ENCODE peak calls at places on chromosomes 5 and 9, in nine cellular contexts. V is mesothelial cell of epicardium, P is keratinocyte, I is heart right ventricle, L is Calu3, K is dorsolateral prefrontal cortex, D is endodermal cell, T is fibroblast of mammary gland, F is left lung. J is an unnamed sample.

GRCh38 chr5:95352686-95353085 is 38.5 kb upstream of the FAM81B start:
- DNase-seq in V (no peak), P (no peak), I (no peak), L (no peak), K (peak), D (no peak), T (no peak), F (no peak), J (no peak)

GRCh38 chr9:89502038-89502601 is 4.2 kb upstream of the SEMA4D start:
- DNase-seq in V (no peak), P (no peak), I (no peak), L (no peak), K (no peak), D (no peak), T (no peak), F (no peak), J (no peak)

GRCh38 chr5:170262061-170262764 is 29.4 kb downstream of the C5orf58 start:
- DNase-seq in V (no peak), P (no peak), I (no peak), L (no peak), K (no peak), D (no peak), T (no peak), F (no peak), J (no peak)

GRCh38 chr5:72817639-72818266 is 1.3 kb downstream of the TNPO1 start:
- DNase-seq in V (no peak), P (no peak), I (no peak), L (no peak), K (no peak), D (no peak), T (peak), F (no peak), J (no peak)

GRCh38 chr5:143176048-143176447 is 227.4 kb downstream of the NR3C1 start:
- DNase-seq in V (no peak), P (no peak), I (no peak), L (no peak), K (no peak), D (no peak), T (no peak), F (no peak), J (no peak)

GRCh38 chr9:20996809-20997208 is 34.6 kb downstream of the HACD4 start:
- DNase-seq in V (no peak), P (no peak), I (no peak), L (no peak), K (no peak), D (no peak), T (no peak), F (no peak), J (no peak)

GRCh38 chr5:124309241-124309977 is 437.0 kb downstream of the ZNF608 start:
- DNase-seq in V (no peak), P (no peak), I (no peak), L (no peak), K (no peak), D (peak), T (no peak), F (no peak), J (no peak)

GRCh38 chr5:27568811-27569210 is 530.4 kb upstream of the CDH9 start:
- DNase-seq in V (no peak), P (no peak), I (no peak), L (no peak), K (no peak), D (no peak), T (peak), F (no peak), J (no peak)

GRCh38 chr9:87834357-87834756 is 48.3 kb upstream of the SPATA31E1 start:
- DNase-seq in V (no peak), P (no peak), I (no peak), L (peak), K (no peak), D (peak), T (no peak), F (no peak), J (no peak)

GRCh38 chr9:89400398-89401116 is 82.3 kb downstream of the SECISBP2 start:
- DNase-seq in V (no peak), P (no peak), I (no peak), L (no peak), K (no peak), D (no peak), T (no peak), F (no peak), J (peak)

GRCh38 chr5:78361226-78361993 is 993 bp downstream of the SCAMP1 start:
- DNase-seq in V (no peak), P (peak), I (peak), L (peak), K (peak), D (peak), T (peak), F (no peak), J (no peak)

GRCh38 chr5:67752357-67752708 is 463.2 kb upstream of the PIK3R1 start:
- DNase-seq in V (no peak), P (no peak), I (no peak), L (no peak), K (no peak), D (no peak), T (no peak), F (peak), J (no peak)
- TF ChIP-seq CTCF in V (no peak), P (no peak), I (no peak), L (no peak), K (no peak), D (no peak), T (no peak), F (no peak), J (no peak)

DNA sequence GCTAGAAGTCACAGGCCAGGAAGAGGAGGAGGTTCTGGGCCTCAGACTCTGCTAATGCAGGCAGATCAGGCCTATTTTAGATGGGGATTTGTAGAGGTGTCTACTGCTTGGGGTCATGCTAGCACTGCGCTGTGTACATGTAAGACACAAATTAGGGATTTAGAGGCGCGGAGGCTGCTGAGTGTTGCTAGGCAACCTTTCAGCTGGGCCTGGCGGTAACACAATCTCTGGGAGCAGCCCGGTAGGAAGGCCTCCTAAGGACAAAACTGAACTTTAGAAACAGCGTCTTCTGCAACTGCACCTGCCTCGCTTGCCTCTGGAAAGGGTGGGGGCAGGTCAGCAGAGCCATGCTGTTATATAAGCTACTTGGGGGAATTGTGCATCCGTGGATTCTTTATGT is 147.9 kb downstream of the MACROH2A1 start:
- DNase-seq in V (no peak), P (no peak), I (no peak), L (no peak), K (no peak), D (peak), T (no peak), F (no peak), J (no peak)
- TF ChIP-seq CTCF in V (no peak), P (no peak), I (no peak), L (no peak), K (no peak), D (no peak), T (no peak), F (no peak), J (no peak)

GRCh38 chr9:18017136-18017535 is 438.3 kb downstream of the SH3GL2 start:
- DNase-seq in V (no peak), P (no peak), I (no peak), L (no peak), K (no peak), D (no peak), T (no peak), F (no peak), J (no peak)
- TF ChIP-seq CTCF in V (no peak), P (no peak), I (no peak), L (no peak), K (no peak), D (peak), T (no peak), F (no peak), J (no peak)

DNA sequence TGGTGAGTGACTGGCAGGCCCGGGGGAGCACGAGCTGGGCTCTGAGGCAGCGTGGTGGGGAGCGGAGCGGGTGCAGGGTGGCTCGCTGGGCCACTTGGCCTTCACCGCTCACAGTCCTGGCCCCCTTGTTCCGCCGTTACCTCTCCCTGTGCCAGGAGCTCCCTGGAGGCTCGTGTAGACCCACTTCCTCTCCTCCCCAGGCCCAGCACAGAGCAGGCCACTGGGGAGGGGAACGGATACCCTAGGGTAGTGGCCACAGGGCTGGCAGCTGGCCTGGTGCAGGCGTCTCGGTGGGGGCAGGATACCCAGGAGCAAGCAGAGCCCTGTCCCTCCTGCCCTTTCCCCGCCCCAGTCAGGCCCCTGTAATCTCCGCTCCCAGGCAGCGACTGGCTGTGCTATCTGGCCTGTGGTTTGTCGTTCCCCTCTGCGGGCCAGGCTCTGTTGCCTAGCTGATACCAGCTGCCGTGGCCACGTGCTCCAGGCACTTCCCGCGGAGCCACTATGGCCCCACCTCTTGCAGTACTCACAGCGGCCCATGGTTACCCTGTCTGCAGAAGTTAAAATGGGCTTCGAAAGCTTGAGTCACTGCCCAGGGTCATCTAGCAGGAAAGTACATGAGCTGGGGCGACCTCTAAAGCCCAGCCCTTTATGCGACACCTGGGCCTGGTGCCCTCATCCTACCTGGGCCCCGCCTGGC is 11.6 kb upstream of the DOLPP1 start:
- DNase-seq in V (no peak), P (no peak), I (peak), L (no peak), K (no peak), D (peak), T (no peak), F (peak), J (peak)
- TF ChIP-seq CTCF in V (no peak), P (no peak), I (no peak), L (no peak), K (no peak), D (no peak), T (no peak), F (no peak), J (no peak)

DNA sequence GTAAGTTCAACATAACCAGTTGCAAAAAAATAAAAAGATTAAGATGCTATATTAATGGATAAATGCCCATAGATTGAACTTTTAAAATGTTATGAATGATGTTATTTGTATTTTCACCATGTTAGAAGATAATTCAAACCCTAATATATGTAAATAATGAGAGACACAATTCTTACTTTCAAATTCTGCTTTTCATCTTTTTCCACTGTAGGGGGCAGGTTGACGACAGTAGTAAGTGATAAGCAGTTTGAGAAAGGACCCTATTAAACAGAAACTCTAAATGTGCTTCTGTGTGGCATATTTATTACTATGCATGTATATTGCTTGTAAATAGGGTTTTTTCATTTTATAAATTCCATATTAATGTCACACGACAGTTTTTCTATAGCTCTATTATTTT is 591.1 kb downstream of the SEMA5A start:
- DNase-seq in V (no peak), P (no peak), I (no peak), L (no peak), K (no peak), D (no peak), T (peak), F (no peak), J (no peak)
- TF ChIP-seq CTCF in V (no peak), P (no peak), I (peak), L (no peak), K (no peak), D (peak), T (peak), F (no peak), J (no peak)

DNA sequence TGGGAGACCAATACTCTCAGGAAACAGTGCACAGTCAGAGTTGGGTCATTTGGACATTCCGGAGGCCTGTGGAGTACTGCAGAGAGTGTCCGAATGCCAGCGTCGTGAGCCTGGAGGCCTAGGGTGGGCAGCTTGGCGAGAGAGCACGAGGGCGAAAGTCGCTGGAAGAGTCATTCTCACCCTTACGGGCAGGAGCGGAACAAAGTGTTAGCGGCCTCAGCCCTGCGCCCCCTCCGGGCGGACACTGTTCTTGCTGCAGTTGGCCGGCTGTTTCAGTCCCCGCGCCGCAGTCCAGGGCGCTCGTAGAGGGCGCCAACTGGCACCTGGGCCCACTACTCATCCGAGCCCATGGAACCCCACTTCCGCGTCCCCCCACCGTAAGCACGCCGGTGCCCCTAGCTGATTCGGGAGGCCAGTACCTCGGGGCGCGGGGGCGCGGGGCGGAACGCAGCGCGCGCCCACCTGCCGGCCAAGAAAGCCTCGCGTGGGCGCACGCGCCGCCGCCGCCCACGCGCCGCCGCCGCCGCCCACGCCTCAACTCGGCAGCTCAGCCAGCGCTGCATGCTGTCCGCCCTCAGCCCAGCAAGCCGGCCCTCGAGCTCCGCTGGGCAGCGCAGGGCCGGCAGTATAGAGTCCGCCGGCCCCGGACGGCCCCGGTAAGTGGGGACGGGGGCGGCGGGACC is 99.7 kb upstream of the CCL21 start:
- DNase-seq in V (no peak), P (no peak), I (peak), L (no peak), K (no peak), D (peak), T (peak), F (no peak), J (no peak)
- TF ChIP-seq CTCF in V (peak), P (peak), I (peak), L (no peak), K (peak), D (peak), T (peak), F (peak), J (no peak)

GRCh38 chr5:55406292-55406691 is 98.5 kb downstream of the MTREX start:
- DNase-seq in V (no peak), P (no peak), I (no peak), L (no peak), K (no peak), D (peak), T (no peak), F (no peak), J (no peak)

GRCh38 chr5:55407984-55408383 is 100.2 kb downstream of the MTREX start:
- DNase-seq in V (no peak), P (no peak), I (no peak), L (no peak), K (no peak), D (no peak), T (no peak), F (no peak), J (no peak)

GRCh38 chr5:55407059-55407684 is 99.4 kb downstream of the MTREX start:
- DNase-seq in V (no peak), P (no peak), I (no peak), L (peak), K (no peak), D (no peak), T (peak), F (no peak), J (no peak)

GRCh38 chr5:55402199-55402598 is 94.4 kb downstream of the MTREX start:
- DNase-seq in V (no peak), P (no peak), I (no peak), L (peak), K (no peak), D (peak), T (no peak), F (no peak), J (no peak)
- TF ChIP-seq CTCF in V (no peak), P (peak), I (no peak), L (no peak), K (no peak), D (peak), T (peak), F (no peak), J (no peak)

J was measured in activated B cell treated with CpG ODN at 0.5 μM for 24 hours.